ENCODE peak calls at places on chromosomes 3 and 15, in five cellular contexts. R is astrocyte; T is endodermal cell; Z is CD8-positive, alpha-beta T cell; N is effector memory CD4-positive, alpha-beta T cell. P is an unnamed sample.

GRCh38 chr15:37140531-37141053 is 40.2 kb upstream of the MEIS2 start:
- DNase-seq in T (no peak), Z (no peak), R (no peak), N (no peak), P (no peak)

GRCh38 chr3:160480931-160481330 is 31.3 kb upstream of the TRIM59 start:
- DNase-seq in Z (no peak), T (no peak), R (peak; percentile 41), N (no peak), P (no peak)

GRCh38 chr3:117399311-117400068 is 689.9 kb downstream of the TUSC7 start:
- DNase-seq in Z (no peak), T (peak; percentile 68), R (peak; percentile 52), N (no peak), P (no peak)

GRCh38 chr3:2783261-2783660 is 326.9 kb downstream of the IL5RA start:
- DNase-seq in N (no peak), Z (no peak), T (no peak), R (no peak), P (no peak)

GRCh38 chr3:158405507-158405906 is 165.5 kb upstream of the MLF1 start:
- DNase-seq in R (no peak), T (no peak), Z (no peak), N (no peak), P (no peak)

GRCh38 chr3:35944915-35945710 is 305.8 kb downstream of the ARPP21 start:
- DNase-seq in Z (no peak), R (peak; percentile 47), N (no peak), T (no peak), P (no peak)

GRCh38 chr3:110933786-110934415 is 137.7 kb upstream of the NECTIN3 start:
- DNase-seq in Z (no peak), R (peak; percentile 33), N (no peak), T (no peak), P (no peak)

GRCh38 chr3:24639640-24640329 is 145.1 kb upstream of the THRB start:
- DNase-seq in T (no peak), N (no peak), R (no peak), Z (no peak), P (no peak)

GRCh38 chr3:23077126-23077525 is 126.0 kb upstream of the UBE2E2 start:
- DNase-seq in Z (no peak), N (no peak), T (no peak), R (no peak), P (no peak)

GRCh38 chr3:179233043-179233442 is 17.9 kb downstream of the KCNMB3 start:
- DNase-seq in T (no peak), Z (no peak), R (no peak), N (no peak), P (no peak)

GRCh38 chr3:127480196-127480933 is 110.2 kb downstream of the TPRA1 start:
- DNase-seq in R (no peak), T (peak; percentile 42), N (no peak), Z (no peak), P (no peak)

GRCh38 chr3:124395584-124396340 is 334.5 kb upstream of the UMPS start:
- DNase-seq in Z (no peak), N (no peak), T (no peak), R (no peak), P (no peak)

GRCh38 chr3:61894988-61895935 is 333.9 kb downstream of the PTPRG start:
- DNase-seq in N (no peak), Z (peak; percentile 53), T (no peak), R (peak; percentile 98), P (no peak)
- H3K4me1 ChIP-seq in N (no peaks in the 10 kb centered on the region), Z (peaks cover 17% of the 10 kb centered on the region), T (no peaks in the 10 kb centered on the region), R (peaks cover 6% of the 10 kb centered on the region), P (peaks cover 5% of the 10 kb centered on the region)

GRCh38 chr15:73924258-73924921 is 1.9 kb upstream of the LOXL1 start:
- DNase-seq in R (peak; percentile 81), T (peak; percentile 68), N (no peak), Z (no peak), P (no peak)

GRCh38 chr15:73923488-73924164 is 2.6 kb upstream of the LOXL1 start:
- DNase-seq in T (no peak), R (no peak), N (no peak), Z (no peak), P (no peak)

GRCh38 chr15:73922186-73923151 is 3.8 kb upstream of the LOXL1 start:
- DNase-seq in R (peak; percentile 52), N (no peak), T (peak; percentile 84), Z (no peak), P (no peak)

GRCh38 chr15:73921257-73921890 is 4.9 kb upstream of the LOXL1 start:
- DNase-seq in Z (no peak), R (no peak), T (no peak), N (no peak), P (no peak)

GRCh38 chr15:73923156-73923487 is 3.1 kb upstream of the LOXL1 start:
- DNase-seq in N (no peak), R (no peak), Z (no peak), T (peak; percentile 61), P (no peak)
- H3K4me3 ChIP-seq in N (no peak overlapping the region), R (peak overlapping the region; percentile 29), Z (no peak overlapping the region), T (no peak overlapping the region), P (no peak overlapping the region)

DNA sequence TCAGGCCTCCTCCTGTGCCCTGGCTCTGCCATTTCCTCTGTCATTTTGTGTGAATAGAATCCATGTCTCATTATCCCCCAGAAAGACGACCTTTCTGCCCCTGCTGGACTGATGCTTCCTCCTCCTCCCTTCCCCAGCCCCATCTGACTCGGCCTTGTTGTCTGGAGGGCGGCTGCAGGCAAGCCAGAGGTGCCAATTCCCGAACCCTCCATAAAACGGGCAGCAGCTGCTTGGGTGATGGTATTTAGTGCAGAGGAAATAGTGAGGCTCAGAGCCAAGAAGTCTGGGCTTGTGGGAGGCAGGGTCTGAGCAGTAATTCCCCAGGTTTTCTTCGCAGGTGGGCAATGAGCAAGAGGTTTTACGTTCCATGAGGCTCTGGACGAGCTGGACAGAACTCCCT is 71.2 kb downstream of the ITGA11 start:
- DNase-seq in T (no peak), R (no peak), N (no peak), Z (no peak), P (no peak)
- H3K4me1 ChIP-seq in T (no peaks in the 10 kb centered on the region), R (peaks cover 31% of the 10 kb centered on the region), N (no peaks in the 10 kb centered on the region), Z (no peaks in the 10 kb centered on the region), P (no peaks in the 10 kb centered on the region)

DNA sequence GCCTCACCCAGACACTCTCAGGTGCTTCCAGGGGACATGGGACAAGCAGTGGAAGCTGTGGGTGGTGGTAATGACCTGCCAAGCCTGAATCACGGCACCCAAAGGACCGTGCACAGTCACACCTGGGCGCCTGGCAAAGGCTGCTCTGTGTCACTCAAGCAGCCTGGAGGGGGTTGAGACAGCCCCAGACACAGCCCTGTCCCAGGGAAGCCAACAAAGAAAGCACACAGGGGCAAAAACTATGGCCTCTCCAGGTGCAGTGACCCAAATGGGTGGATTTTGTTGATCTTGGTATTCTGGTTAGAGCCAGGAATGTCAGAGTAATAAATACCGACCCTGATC is 15.0 kb upstream of the OCA2 start:
- DNase-seq in Z (no peak), R (no peak), T (no peak), N (no peak), P (no peak)
- H3K4me3 ChIP-seq in Z (no peak overlapping the region), R (no peak overlapping the region), T (no peak overlapping the region), N (no peak overlapping the region), P (no peak overlapping the region)

P was measured in esophagus squamous epithelium.